ENCODE peak calls at places on chromosome 17, in four cellular contexts. N is K562, T is GM12878, K is GM23338. S is an unnamed sample.

GRCh38 chr17:28119049-28119448 is 76.6 kb downstream of the NLK start:
- DNase-seq in T (no peak), K (no peak), N (no peak), S (no peak)

GRCh38 chr17:58329808-58330543 is 1.4 kb upstream of the TSPOAP1 start:
- DNase-seq in T (peak; percentile 85), N (no peak), K (no peak), S (no peak)

GRCh38 chr17:66964930-66965800 is 658 bp downstream of the CACNG4 start:
- DNase-seq in T (no peak), K (peak; percentile 82), N (peak; percentile 28), S (no peak)

GRCh38 chr17:1630662-1631061 is 2.0 kb upstream of the SLC43A2 start:
- DNase-seq in N (no peak), T (no peak), K (no peak), S (no peak)

GRCh38 chr17:10316986-10317834 is 55.6 kb downstream of the MYH13 start:
- DNase-seq in N (peak; percentile 16), T (no peak), K (peak; percentile 80), S (peak; percentile 20)

GRCh38 chr17:79798296-79799173 is 1.7 kb upstream of the CBX8 start:
- DNase-seq in T (no peak), K (peak; percentile 49), N (no peak), S (no peak)

GRCh38 chr17:32495347-32496253 is 8.8 kb downstream of the CDK5R1 start:
- DNase-seq in K (no peak), N (no peak), T (no peak), S (no peak)

GRCh38 chr17:4899341-4900230 is at the start of gene C17orf107:
- DNase-seq in T (no peak), N (no peak), K (peak; percentile 92), S (no peak)

GRCh38 chr17:37066322-37066905 is 117.7 kb downstream of the AATF start:
- DNase-seq in N (no peak), T (no peak), K (peak; percentile 42), S (no peak)

GRCh38 chr17:52156576-52156975 is 1.9 kb downstream of the CA10 start:
- DNase-seq in K (peak; percentile 10), T (no peak), N (no peak), S (no peak)

GRCh38 chr17:69858460-69858859 is 216.6 kb upstream of the KCNJ16 start:
- DNase-seq in T (no peak), K (no peak), N (no peak), S (no peak)

GRCh38 chr17:39177256-39177655 is 11.3 kb upstream of the ARL5C start:
- DNase-seq in N (peak; percentile 39), T (no peak), K (peak; percentile 98), S (no peak)

GRCh38 chr17:39175695-39176093 is 9.7 kb upstream of the ARL5C start:
- DNase-seq in N (peak; percentile 60), T (no peak), K (no peak), S (no peak)

GRCh38 chr17:39173539-39174274 is 7.7 kb upstream of the ARL5C start:
- DNase-seq in T (no peak), N (no peak), K (no peak), S (no peak)

GRCh38 chr17:39171933-39172332 is 6.0 kb upstream of the ARL5C start:
- DNase-seq in K (no peak), N (no peak), T (no peak), S (no peak)

GRCh38 chr17:39174907-39175694 is 9.1 kb upstream of the ARL5C start:
- DNase-seq in T (no peak), K (peak; percentile 97), N (peak; percentile 89), S (peak; percentile 65)
- TF ChIP-seq CREB1 in T (no peak), K (no peak), N (no peak), S (no peak)

GRCh38 chr17:29615048-29615385 is 7.7 kb downstream of the CORO6 start:
- DNase-seq in K (peak; percentile 32), N (peak; percentile 56), T (no peak), S (no peak)
- TF ChIP-seq JUNB in K (no peak), N (no peak), T (no peak), S (no peak)

GRCh38 chr17:63455417-63455816 is 9.3 kb upstream of the CYB561 start:
- DNase-seq in T (no peak), K (no peak), N (no peak), S (no peak)
- TF ChIP-seq CREB1 in T (no peak), K (no peak), N (no peak), S (no peak)

DNA sequence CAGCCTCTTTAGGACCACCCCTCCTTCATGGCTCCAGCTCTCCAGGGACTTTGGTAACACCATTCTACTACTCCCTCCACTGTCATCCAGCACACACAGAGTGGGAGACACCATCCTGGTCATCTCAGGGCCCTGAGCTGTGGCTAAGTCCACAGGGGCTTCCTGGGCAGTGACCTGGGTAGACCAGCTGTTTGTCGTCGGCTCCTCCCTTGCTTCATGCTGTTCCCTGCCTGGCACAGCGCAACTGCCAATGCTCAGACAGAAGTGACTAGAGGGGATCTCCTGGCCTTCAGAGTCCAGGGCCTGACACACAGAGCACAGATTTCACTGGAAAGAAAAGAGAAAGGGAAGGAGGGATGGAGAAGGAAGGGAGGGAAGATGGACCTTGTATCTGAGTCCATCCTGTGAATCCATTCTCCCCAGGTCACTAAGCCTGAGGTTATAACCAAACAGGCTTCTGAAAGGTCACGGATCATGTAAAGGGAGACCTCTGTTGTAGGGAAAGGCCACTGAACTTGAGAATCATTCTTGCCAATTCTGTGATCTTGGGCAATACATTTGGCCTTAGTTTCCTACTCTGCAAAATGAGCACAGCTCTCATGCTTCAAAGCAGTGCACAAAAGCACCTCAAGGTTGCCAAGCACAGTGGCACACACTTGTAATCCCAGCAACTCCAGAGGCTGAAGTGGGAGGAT is 18.5 kb upstream of the PHB1 start:
- DNase-seq in N (no peak), K (no peak), T (no peak), S (no peak)
- TF ChIP-seq JUNB in N (no peak), K (no peak), T (no peak), S (no peak)